ENCODE peak calls at places on chromosomes 13 and 19, in four cellular contexts. D, V, F and B are unnamed samples.

GRCh38 chr19:6227156-6227940 is 52.4 kb downstream of the MLLT1 start:
- DNase-seq in D (no peak), V (no peak), F (no peak), B (no peak)

GRCh38 chr13:59490651-59491050 is 673.1 kb downstream of the DIAPH3 start:
- DNase-seq in D (no peak), V (no peak), F (no peak), B (no peak)

GRCh38 chr13:46184277-46184699 is 2.3 kb upstream of the LCP1 start:
- DNase-seq in D (peak), V (peak), F (no peak), B (no peak)

GRCh38 chr13:94595006-94595942 is 678 bp downstream of the TGDS start:
- DNase-seq in D (peak), V (no peak), F (no peak), B (no peak)

GRCh38 chr19:4326837-4327251 is 11.8 kb downstream of the STAP2 start:
- DNase-seq in D (peak), V (no peak), F (no peak), B (no peak)

GRCh38 chr13:30696278-30697176 is 38.8 kb upstream of the ALOX5AP start:
- DNase-seq in D (peak), V (peak), F (no peak), B (no peak)

GRCh38 chr19:4633140-4633967 is 6.0 kb upstream of the TNFAIP8L1 start:
- DNase-seq in D (peak), V (peak), F (peak), B (peak)

GRCh38 chr13:47588676-47589075 is 412.4 kb downstream of the SUCLA2 start:
- DNase-seq in D (no peak), V (no peak), F (no peak), B (no peak)

GRCh38 chr13:48542581-48543341 is 9.9 kb upstream of the RCBTB2 start:
- DNase-seq in D (peak), V (peak), F (peak), B (peak)

GRCh38 chr19:1657632-1658445 is 5.4 kb upstream of the TCF3 start:
- DNase-seq in D (no peak), V (no peak), F (no peak), B (no peak)

GRCh38 chr13:65292488-65292901 is 1937.6 kb downstream of the PCDH9 start:
- DNase-seq in D (no peak), V (peak), F (no peak), B (peak)

GRCh38 chr19:23774156-23774971 is 15.7 kb upstream of the ZNF681 start:
- DNase-seq in D (no peak), V (no peak), F (no peak), B (no peak)

GRCh38 chr13:114067381-114067885 is 65.0 kb downstream of the RASA3 start:
- DNase-seq in D (peak), V (no peak), F (no peak), B (no peak)

GRCh38 chr19:31334101-31334848 is 15.0 kb downstream of the TSHZ3 start:
- DNase-seq in D (no peak), V (no peak), F (no peak), B (no peak)

GRCh38 chr13:113458218-113459065 is 5.2 kb upstream of the ADPRHL1 start:
- DNase-seq in D (peak), V (no peak), F (no peak), B (peak)

GRCh38 chr19:38944981-38945506 is 14.3 kb downstream of the MRPS12 start:
- DNase-seq in D (no peak), V (no peak), F (no peak), B (no peak)